ENCODE peak calls at places on chromosome X, in six cellular contexts. One of them, this sample, is unnamed.
A peak's percentile ranks its signal among the peaks of the same experiment; 100 is the strongest.

GRCh38 chrX:154485150-154486051 is 1.0 kb downstream of the UBL4A start:
- DNase-seq in fibroblast of mammary gland: no peak
- DNase-seq in NCI-H1930: no peak
- DNase-seq in ELF-1: peak; percentile 17
- DNase-seq in activated naive CD4-positive, alpha-beta T cell treated with Interleukin-2 at 50 U/mL for 16 hours: no peak
- DNase-seq in AG08395: no peak
- DNase-seq in this sample: no peak

GRCh38 chrX:135982860-135983259 is 2.4 kb upstream of the SLC9A6 start:
- DNase-seq in fibroblast of mammary gland: peak; percentile 16
- DNase-seq in NCI-H1930: no peak
- DNase-seq in ELF-1: no peak
- DNase-seq in activated naive CD4-positive, alpha-beta T cell treated with Interleukin-2 at 50 U/mL for 16 hours: no peak
- DNase-seq in AG08395: no peak
- DNase-seq in this sample: peak; percentile 27

GRCh38 chrX:10011991-10012390 is 44.8 kb downstream of the CLDN34 start:
- DNase-seq in fibroblast of mammary gland: no peak
- DNase-seq in NCI-H1930: no peak
- DNase-seq in ELF-1: peak; percentile 63
- DNase-seq in activated naive CD4-positive, alpha-beta T cell treated with Interleukin-2 at 50 U/mL for 16 hours: no peak
- DNase-seq in AG08395: no peak
- DNase-seq in this sample: no peak

GRCh38 chrX:149527705-149528104 is 13.1 kb upstream of the EOLA1 start:
- DNase-seq in fibroblast of mammary gland: peak; percentile 31
- DNase-seq in NCI-H1930: no peak
- DNase-seq in ELF-1: peak; percentile 53
- DNase-seq in activated naive CD4-positive, alpha-beta T cell treated with Interleukin-2 at 50 U/mL for 16 hours: peak; percentile 31
- DNase-seq in AG08395: peak; percentile 14
- DNase-seq in this sample: peak; percentile 51

GRCh38 chrX:118212817-118213183 is 96.2 kb upstream of the KLHL13 start:
- DNase-seq in fibroblast of mammary gland: no peak
- DNase-seq in NCI-H1930: no peak
- DNase-seq in ELF-1: no peak
- DNase-seq in activated naive CD4-positive, alpha-beta T cell treated with Interleukin-2 at 50 U/mL for 16 hours: no peak
- DNase-seq in AG08395: no peak
- DNase-seq in this sample: no peak

GRCh38 chrX:129360175-129360574 is 163.1 kb downstream of the SMARCA1 start:
- DNase-seq in fibroblast of mammary gland: peak; percentile 50
- DNase-seq in NCI-H1930: peak; percentile 0
- DNase-seq in ELF-1: peak; percentile 78
- DNase-seq in activated naive CD4-positive, alpha-beta T cell treated with Interleukin-2 at 50 U/mL for 16 hours: peak; percentile 7
- DNase-seq in AG08395: peak; percentile 48
- DNase-seq in this sample: peak; percentile 36

GRCh38 chrX:124033821-124034220 is 72.3 kb downstream of the STAG2 start:
- DNase-seq in fibroblast of mammary gland: peak; percentile 54
- DNase-seq in NCI-H1930: no peak
- DNase-seq in ELF-1: no peak
- DNase-seq in activated naive CD4-positive, alpha-beta T cell treated with Interleukin-2 at 50 U/mL for 16 hours: no peak
- DNase-seq in AG08395: peak; percentile 21
- DNase-seq in this sample: peak; percentile 58

GRCh38 chrX:65745992-65746391 is 78.5 kb downstream of the MSN start:
- DNase-seq in fibroblast of mammary gland: no peak
- DNase-seq in NCI-H1930: no peak
- DNase-seq in ELF-1: no peak
- DNase-seq in activated naive CD4-positive, alpha-beta T cell treated with Interleukin-2 at 50 U/mL for 16 hours: no peak
- DNase-seq in AG08395: no peak
- DNase-seq in this sample: peak; percentile 14

GRCh38 chrX:123331349-123331748 is 147.3 kb downstream of the GRIA3 start:
- DNase-seq in fibroblast of mammary gland: no peak
- DNase-seq in NCI-H1930: no peak
- DNase-seq in ELF-1: no peak
- DNase-seq in activated naive CD4-positive, alpha-beta T cell treated with Interleukin-2 at 50 U/mL for 16 hours: no peak
- DNase-seq in AG08395: no peak
- DNase-seq in this sample: no peak

GRCh38 chrX:110218591-110218990 is 99.3 kb downstream of the AMMECR1 start:
- DNase-seq in fibroblast of mammary gland: peak; percentile 92
- DNase-seq in NCI-H1930: no peak
- DNase-seq in ELF-1: no peak
- DNase-seq in activated naive CD4-positive, alpha-beta T cell treated with Interleukin-2 at 50 U/mL for 16 hours: no peak
- DNase-seq in AG08395: no peak
- DNase-seq in this sample: peak; percentile 40

GRCh38 chrX:19747672-19748610 is 139.5 kb downstream of the SH3KBP1 start:
- DNase-seq in fibroblast of mammary gland: no peak
- DNase-seq in NCI-H1930: no peak
- DNase-seq in ELF-1: no peak
- DNase-seq in activated naive CD4-positive, alpha-beta T cell treated with Interleukin-2 at 50 U/mL for 16 hours: peak; percentile 66
- DNase-seq in AG08395: no peak
- DNase-seq in this sample: no peak

GRCh38 chrX:151703487-151703886 is 8.2 kb downstream of the PRRG3 start:
- DNase-seq in fibroblast of mammary gland: peak; percentile 53
- DNase-seq in NCI-H1930: no peak
- DNase-seq in ELF-1: no peak
- DNase-seq in activated naive CD4-positive, alpha-beta T cell treated with Interleukin-2 at 50 U/mL for 16 hours: no peak
- DNase-seq in AG08395: no peak
- DNase-seq in this sample: peak; percentile 34

GRCh38 chrX:24775891-24776290 is 82.2 kb downstream of the POLA1 start:
- DNase-seq in fibroblast of mammary gland: no peak
- DNase-seq in NCI-H1930: no peak
- DNase-seq in ELF-1: no peak
- DNase-seq in activated naive CD4-positive, alpha-beta T cell treated with Interleukin-2 at 50 U/mL for 16 hours: no peak
- DNase-seq in AG08395: no peak
- DNase-seq in this sample: no peak

GRCh38 chrX:123348468-123348867 is 164.4 kb downstream of the GRIA3 start:
- DNase-seq in fibroblast of mammary gland: no peak
- DNase-seq in NCI-H1930: no peak
- DNase-seq in ELF-1: peak; percentile 3
- DNase-seq in activated naive CD4-positive, alpha-beta T cell treated with Interleukin-2 at 50 U/mL for 16 hours: no peak
- DNase-seq in AG08395: peak; percentile 40
- DNase-seq in this sample: peak; percentile 23

GRCh38 chrX:129798888-129799287 is 19.1 kb downstream of the SASH3 start:
- DNase-seq in fibroblast of mammary gland: no peak
- DNase-seq in NCI-H1930: no peak
- DNase-seq in ELF-1: no peak
- DNase-seq in activated naive CD4-positive, alpha-beta T cell treated with Interleukin-2 at 50 U/mL for 16 hours: peak; percentile 53
- DNase-seq in AG08395: no peak
- DNase-seq in this sample: peak; percentile 7

GRCh38 chrX:115602308-115602707 is 41.3 kb downstream of the PLS3 start:
- DNase-seq in fibroblast of mammary gland: no peak
- DNase-seq in NCI-H1930: no peak
- DNase-seq in ELF-1: no peak
- DNase-seq in activated naive CD4-positive, alpha-beta T cell treated with Interleukin-2 at 50 U/mL for 16 hours: no peak
- DNase-seq in AG08395: no peak
- DNase-seq in this sample: no peak

GRCh38 chrX:77564824-77565223 is 117.6 kb downstream of the FGF16 start:
- DNase-seq in fibroblast of mammary gland: peak; percentile 25
- DNase-seq in NCI-H1930: no peak
- DNase-seq in ELF-1: no peak
- DNase-seq in activated naive CD4-positive, alpha-beta T cell treated with Interleukin-2 at 50 U/mL for 16 hours: no peak
- DNase-seq in AG08395: no peak
- DNase-seq in this sample: peak; percentile 1